ENCODE peak calls at places on chromosomes 11 and 22, in ten cellular contexts. Y, A, M, D, G, R, K, E, N and L are unnamed samples.

GRCh38 chr11:117226388-117227385 is 5.2 kb downstream of the PCSK7 start:
- DNase-seq in K (no peak), A (peak), N (peak), E (peak), G (peak), D (peak), R (peak), Y (peak), M (peak), L (peak)

GRCh38 chr11:18046116-18046777 is at the start of gene TPH1:
- DNase-seq in N (peak), G (peak), Y (no peak), M (no peak), D (peak), R (no peak), K (no peak), E (no peak), A (peak), L (peak)

GRCh38 chr11:130940706-130941105 is 24.4 kb upstream of the SNX19 start:
- DNase-seq in Y (no peak), N (no peak), K (no peak), R (no peak), A (no peak), E (no peak), G (no peak), D (peak), M (no peak), L (no peak)

GRCh38 chr11:46724088-46724487 is 5.1 kb downstream of the F2 start:
- DNase-seq in E (no peak), M (no peak), G (no peak), R (no peak), D (no peak), N (no peak), Y (no peak), K (no peak), A (no peak), L (no peak)

GRCh38 chr11:44456544-44457270 is 108.8 kb upstream of the CD82 start:
- DNase-seq in A (peak), M (no peak), D (no peak), G (peak), E (no peak), N (no peak), K (no peak), Y (no peak), R (no peak), L (peak)

GRCh38 chr22:44698531-44699421 is 3.2 kb upstream of the PRR5 start:
- DNase-seq in E (no peak), D (peak), G (no peak), K (no peak), M (no peak), A (no peak), R (no peak), N (peak), Y (no peak), L (no peak)

GRCh38 chr22:38456841-38457699 is 2.1 kb upstream of the KCNJ4 start:
- DNase-seq in D (no peak), A (no peak), M (no peak), N (no peak), G (no peak), E (no peak), R (no peak), K (no peak), Y (no peak), L (no peak)

GRCh38 chr11:125281831-125282595 is 117.5 kb downstream of the PKNOX2 start:
- DNase-seq in N (no peak), Y (no peak), G (no peak), A (peak), D (no peak), R (no peak), K (no peak), M (no peak), E (no peak), L (no peak)

GRCh38 chr22:38243007-38243775 is 29.6 kb downstream of the TMEM184B start:
- DNase-seq in N (peak), Y (peak), E (no peak), M (no peak), K (no peak), D (peak), A (peak), G (peak), R (no peak), L (peak)